ENCODE peak calls at places on chromosomes 4 and X, in eight cellular contexts. Q is progenitor cell of endocrine pancreas; U is stimulated activated CD8-positive, alpha-beta memory T cell treated with anti-CD3 and anti-CD28 coated beads, Interleukin-7, amount 100 ng/mL, for 1 hour; Y is GM04504; K is HFF-Myc; P is brain microvascular endothelial cell; W is ELR; O is NCI-H1105 treated with DMSO at 0.1 percent for 48 hours. Z is an unnamed sample.

GRCh38 chrX:130829526-130830515 is 73.2 kb downstream of the ENOX2 start:
- DNase-seq in Q (no peak), U (no peak), Y (no peak), K (no peak), P (no peak), W (no peak), O (no peak), Z (no peak)

GRCh38 chr4:169658970-169659735 is 38.8 kb downstream of the CLCN3 start:
- DNase-seq in Q (no peak), U (no peak), Y (no peak), K (no peak), P (peak), W (peak), O (no peak), Z (no peak)

GRCh38 chrX:65926095-65927019 is 113.5 kb downstream of the VSIG4 start:
- DNase-seq in Q (no peak), U (no peak), Y (no peak), K (no peak), P (no peak), W (no peak), O (no peak), Z (no peak)

GRCh38 chr4:106707776-106708603 is 328.1 kb downstream of the DKK2 start:
- DNase-seq in Q (no peak), U (no peak), Y (no peak), K (no peak), P (peak), W (peak), O (no peak), Z (no peak)

GRCh38 chr4:87274803-87275202 is 47.9 kb downstream of the HSD17B13 start:
- DNase-seq in Q (no peak), U (no peak), Y (no peak), K (no peak), P (no peak), W (no peak), O (no peak), Z (no peak)

GRCh38 chr4:33628296-33628695 is 2616.0 kb downstream of the ARAP2 start:
- DNase-seq in Q (no peak), U (no peak), Y (peak), K (no peak), P (no peak), W (no peak), O (no peak), Z (no peak)

GRCh38 chr4:127403523-127404084 is 229.2 kb upstream of the INTU start:
- DNase-seq in Q (no peak), U (no peak), Y (no peak), K (no peak), P (no peak), W (no peak), O (no peak), Z (no peak)

GRCh38 chr4:2142630-2143427 is 83.7 kb downstream of the NAT8L start:
- DNase-seq in Q (no peak), U (no peak), Y (no peak), K (no peak), P (no peak), W (no peak), O (peak), Z (no peak)

GRCh38 chr4:948936-949300 is 16.7 kb downstream of the TMEM175 start:
- DNase-seq in Q (no peak), U (no peak), Y (no peak), K (no peak), P (no peak), W (no peak), O (no peak), Z (no peak)

GRCh38 chrX:386768-387575 is at the start of gene PPP2R3B:
- DNase-seq in Q (peak), U (peak), Y (peak), K (peak), P (peak), W (peak), O (no peak), Z (peak)

GRCh38 chrX:136473663-136474062 is 14.1 kb upstream of the BRS3 start:
- DNase-seq in Q (no peak), U (no peak), Y (no peak), K (no peak), P (no peak), W (no peak), O (no peak), Z (no peak)

GRCh38 chrX:119512145-119512800 is 44.0 kb downstream of the SLC25A5 start:
- DNase-seq in Q (peak), U (no peak), Y (peak), K (peak), P (peak), W (peak), O (peak), Z (peak)

GRCh38 chrX:57607295-57608187 is 15.7 kb downstream of the ZXDB start:
- DNase-seq in Q (no peak), U (no peak), Y (no peak), K (no peak), P (no peak), W (no peak), O (no peak), Z (peak)

GRCh38 chr4:7393491-7394183 is 41.1 kb downstream of the PSAPL1 start:
- DNase-seq in Q (no peak), U (no peak), Y (no peak), K (no peak), P (no peak), W (no peak), O (no peak), Z (peak)

GRCh38 chr4:152996101-152996500 is 60.0 kb downstream of the FHDC1 start:
- DNase-seq in Q (no peak), U (no peak), Y (no peak), K (no peak), P (no peak), W (no peak), O (no peak), Z (no peak)

GRCh38 chr4:25160714-25161598 is 707 bp upstream of the SEPSECS start:
- DNase-seq in Q (no peak), U (no peak), Y (no peak), K (peak), P (no peak), W (peak), O (no peak), Z (no peak)

GRCh38 chrX:45669715-45670360 is 469.2 kb upstream of the DIPK2B start:
- DNase-seq in Q (no peak), U (no peak), Y (no peak), K (peak), P (no peak), W (no peak), O (no peak), Z (no peak)

GRCh38 chr4:83331959-83332358 is 2.7 kb downstream of the HPSE start:
- DNase-seq in Q (no peak), U (no peak), Y (no peak), K (no peak), P (no peak), W (no peak), O (no peak), Z (no peak)

GRCh38 chr4:13347517-13348125 is 136.5 kb downstream of the RAB28 start:
- DNase-seq in Q (no peak), U (no peak), Y (no peak), K (no peak), P (no peak), W (peak), O (no peak), Z (no peak)

GRCh38 chrX:106894978-106895452 is 8.1 kb downstream of the RIPPLY1 start:
- DNase-seq in Q (no peak), U (no peak), Y (peak), K (peak), P (peak), W (peak), O (no peak), Z (no peak)

GRCh38 chr4:23333946-23334878 is 555.6 kb downstream of the PPARGC1A start:
- DNase-seq in Q (no peak), U (no peak), Y (peak), K (peak), P (peak), W (peak), O (peak), Z (no peak)

GRCh38 chrX:154452823-154453222 is 5.3 kb upstream of the PLXNA3 start:
- DNase-seq in Q (no peak), U (no peak), Y (no peak), K (no peak), P (no peak), W (no peak), O (no peak), Z (no peak)

GRCh38 chr4:99458911-99459447 is 23.8 kb upstream of the ADH7 start:
- DNase-seq in Q (no peak), U (no peak), Y (no peak), K (no peak), P (no peak), W (no peak), O (no peak), Z (no peak)

GRCh38 chr4:55359397-55359916 is 13.4 kb downstream of the SRD5A3 start:
- DNase-seq in Q (no peak), U (no peak), Y (peak), K (no peak), P (no peak), W (no peak), O (no peak), Z (no peak)

GRCh38 chrX:1589356-1590130 is 1.9 kb upstream of the AKAP17A start:
- DNase-seq in Q (no peak), U (no peak), Y (no peak), K (no peak), P (no peak), W (no peak), O (no peak), Z (no peak)

GRCh38 chr4:7044415-7044930 is 1.3 kb downstream of the TADA2B start:
- DNase-seq in Q (no peak), U (no peak), Y (no peak), K (no peak), P (no peak), W (peak), O (no peak), Z (no peak)

GRCh38 chr4:165877291-165877690 is 4.3 kb downstream of the TLL1 start:
- DNase-seq in Q (no peak), U (no peak), Y (no peak), K (no peak), P (peak), W (no peak), O (no peak), Z (no peak)

GRCh38 chr4:56512166-56512565 is 6.6 kb downstream of the ARL9 start:
- DNase-seq in Q (no peak), U (no peak), Y (no peak), K (no peak), P (no peak), W (peak), O (no peak), Z (no peak)

Z was measured in ecto neural progenitor cell.